ENCODE peak calls at places on chromosomes 2 and 18, in eight cellular contexts. V, S, D, I, G, A, M and E are unnamed samples.

GRCh38 chr2:180625006-180625844 is 355.2 kb upstream of the UBE2E3 start:
- DNase-seq in V (no peak), S (no peak), D (no peak), I (no peak), G (no peak), A (no peak), M (no peak), E (no peak)

GRCh38 chr2:74440378-74441110 is 1.2 kb downstream of the RTKN start:
- DNase-seq in V (peak; percentile 84), S (peak; percentile 92), D (no peak), I (peak; percentile 95), G (peak; percentile 93), A (peak; percentile 92), M (peak; percentile 96), E (no peak)

GRCh38 chr2:204114294-204114693 is 177.7 kb downstream of the ICOS start:
- DNase-seq in V (no peak), S (no peak), D (no peak), I (peak; percentile 56), G (no peak), A (no peak), M (no peak), E (no peak)

GRCh38 chr18:67104700-67105284 is 411.7 kb downstream of the DSEL start:
- DNase-seq in V (no peak), S (peak; percentile 65), D (no peak), I (peak; percentile 89), G (peak; percentile 39), A (peak; percentile 46), M (peak; percentile 54), E (no peak)

GRCh38 chr2:15554525-15555218 is 6.5 kb downstream of the NBAS start:
- DNase-seq in V (no peak), S (no peak), D (no peak), I (no peak), G (no peak), A (no peak), M (no peak), E (no peak)

GRCh38 chr18:33123852-33124251 is 316.7 kb downstream of the CCDC178 start:
- DNase-seq in V (no peak), S (no peak), D (no peak), I (no peak), G (no peak), A (no peak), M (no peak), E (no peak)

GRCh38 chr2:154226931-154227330 is 355.2 kb downstream of the GALNT13 start:
- DNase-seq in V (no peak), S (no peak), D (no peak), I (no peak), G (no peak), A (no peak), M (no peak), E (no peak)

GRCh38 chr2:217737127-217737526 is 265.7 kb downstream of the TNS1 start:
- DNase-seq in V (no peak), S (no peak), D (no peak), I (no peak), G (no peak), A (no peak), M (no peak), E (no peak)

GRCh38 chr2:104870249-104870816 is 16.4 kb downstream of the POU3F3 start:
- DNase-seq in V (no peak), S (no peak), D (no peak), I (no peak), G (no peak), A (no peak), M (no peak), E (no peak)

GRCh38 chr2:121810959-121811853 is 55.8 kb downstream of the TSN start:
- DNase-seq in V (no peak), S (no peak), D (no peak), I (peak; percentile 85), G (peak; percentile 39), A (no peak), M (peak; percentile 80), E (no peak)

GRCh38 chr18:39513187-39513586 is 1947.6 kb upstream of the CELF4 start:
- DNase-seq in V (no peak), S (no peak), D (no peak), I (no peak), G (no peak), A (no peak), M (no peak), E (no peak)

GRCh38 chr2:60324536-60324935 is 228.9 kb downstream of the BCL11A start:
- DNase-seq in V (no peak), S (no peak), D (no peak), I (peak; percentile 29), G (no peak), A (no peak), M (no peak), E (no peak)

GRCh38 chr2:178870703-178871102 is 63.5 kb upstream of the TTN start:
- DNase-seq in V (no peak), S (no peak), D (no peak), I (no peak), G (no peak), A (no peak), M (no peak), E (peak; percentile 37)

GRCh38 chr18:60978338-60978737 is 354.9 kb upstream of the CDH20 start:
- DNase-seq in V (no peak), S (no peak), D (no peak), I (no peak), G (no peak), A (no peak), M (no peak), E (no peak)

GRCh38 chr2:240220371-240220770 is 79.9 kb upstream of the OTOS start:
- DNase-seq in V (no peak), S (no peak), D (no peak), I (peak; percentile 22), G (no peak), A (no peak), M (no peak), E (no peak)

GRCh38 chr2:190986221-190986953 is 27.6 kb downstream of the STAT1 start:
- DNase-seq in V (no peak), S (no peak), D (no peak), I (no peak), G (no peak), A (no peak), M (no peak), E (no peak)

GRCh38 chr18:78977627-78978271 is 1.9 kb upstream of the SALL3 start:
- DNase-seq in V (no peak), S (no peak), D (no peak), I (peak; percentile 70), G (no peak), A (no peak), M (no peak), E (no peak)

GRCh38 chr2:16625759-16626158 is 39.9 kb downstream of the CYRIA start:
- DNase-seq in V (no peak), S (no peak), D (no peak), I (no peak), G (no peak), A (no peak), M (no peak), E (no peak)

GRCh38 chr2:224263571-224264043 is 138.3 kb downstream of the FAM124B start:
- DNase-seq in V (no peak), S (no peak), D (no peak), I (no peak), G (no peak), A (no peak), M (no peak), E (no peak)

GRCh38 chr2:55165567-55165966 is 66.5 kb downstream of the CLHC1 start:
- DNase-seq in V (no peak), S (no peak), D (no peak), I (no peak), G (no peak), A (peak; percentile 65), M (no peak), E (no peak)

GRCh38 chr18:59898609-59899297 is 1.0 kb upstream of the PMAIP1 start:
- DNase-seq in V (no peak), S (no peak), D (no peak), I (peak; percentile 67), G (no peak), A (no peak), M (no peak), E (no peak)

GRCh38 chr2:40355451-40355850 is 96.4 kb downstream of the SLC8A1 start:
- DNase-seq in V (no peak), S (no peak), D (no peak), I (no peak), G (no peak), A (no peak), M (no peak), E (no peak)

GRCh38 chr2:103401621-103402020 is 639.8 kb downstream of the TMEM182 start:
- DNase-seq in V (no peak), S (no peak), D (no peak), I (peak; percentile 92), G (no peak), A (no peak), M (no peak), E (no peak)

GRCh38 chr2:138215958-138216357 is 251.7 kb downstream of the HNMT start:
- DNase-seq in V (no peak), S (no peak), D (no peak), I (no peak), G (no peak), A (no peak), M (no peak), E (no peak)

GRCh38 chr18:64287926-64288325 is 139.0 kb upstream of the LINC00305 start:
- DNase-seq in V (no peak), S (no peak), D (no peak), I (no peak), G (no peak), A (no peak), M (no peak), E (no peak)

GRCh38 chr2:105607920-105608504 is 136.7 kb upstream of the NCK2 start:
- DNase-seq in V (no peak), S (no peak), D (no peak), I (no peak), G (no peak), A (no peak), M (no peak), E (no peak)

GRCh38 chr2:196191541-196191940 is 20.2 kb upstream of the STK17B start:
- DNase-seq in V (no peak), S (no peak), D (no peak), I (no peak), G (no peak), A (no peak), M (no peak), E (no peak)

GRCh38 chr2:746697-747096 is 69.5 kb upstream of the TMEM18 start:
- DNase-seq in V (no peak), S (no peak), D (no peak), I (no peak), G (no peak), A (no peak), M (peak; percentile 34), E (no peak)
- H3K27me3 ChIP-seq in V (no peaks in the 10 kb centered on the region), S (peaks cover 12% of the 10 kb centered on the region), D (no peaks in the 10 kb centered on the region), I (no peaks in the 10 kb centered on the region), G (no peaks in the 10 kb centered on the region), A (no peaks in the 10 kb centered on the region), M (no peaks in the 10 kb centered on the region), E (no peaks in the 10 kb centered on the region)

GRCh38 chr2:10680214-10680613 is 9.6 kb downstream of the NOL10 start:
- DNase-seq in V (no peak), S (no peak), D (no peak), I (no peak), G (no peak), A (no peak), M (no peak), E (no peak)
- H3K36me3 ChIP-seq in V (peaks cover 3% of the 10 kb centered on the region), S (peaks cover 54% of the 10 kb centered on the region), D (no peaks in the 10 kb centered on the region), I (peaks cover 43% of the 10 kb centered on the region), G (no peaks in the 10 kb centered on the region), A (peaks cover 3% of the 10 kb centered on the region), M (peaks cover 60% of the 10 kb centered on the region), E (peaks cover 65% of the 10 kb centered on the region)

GRCh38 chr2:10432315-10433181 is 15.6 kb downstream of the ODC1 start:
- DNase-seq in V (no peak), S (no peak), D (peak; percentile 48), I (peak; percentile 87), G (peak; percentile 42), A (no peak), M (no peak), E (no peak)
- H3K4me3 ChIP-seq in V (no peak overlapping the region), S (peak overlapping the region; percentile 38), D (peak overlapping the region; percentile 12), I (no peak overlapping the region), G (no peak overlapping the region), A (no peak overlapping the region), M (no peak overlapping the region), E (no peak overlapping the region)

GRCh38 chr18:57425096-57425495 is 10.1 kb upstream of the ONECUT2 start:
- DNase-seq in V (no peak), S (no peak), D (no peak), I (no peak), G (no peak), A (no peak), M (no peak), E (no peak)
- H3K27me3 ChIP-seq in V (no peaks in the 10 kb centered on the region), S (peaks cover 59% of the 10 kb centered on the region), D (peaks cover 12% of the 10 kb centered on the region), I (peaks cover 68% of the 10 kb centered on the region), G (peaks cover 26% of the 10 kb centered on the region), A (no peaks in the 10 kb centered on the region), M (no peaks in the 10 kb centered on the region), E (peaks cover 66% of the 10 kb centered on the region)